ENCODE peak calls at places on chromosome 14, in six cellular contexts. One of them, this sample, is unnamed. For H3K4me1, the result is how much of the 10 kb centered on the place peaks cover.

GRCh38 chr14:88005050-88005481 is at the start of gene GPR65:
- DNase-seq in cardiac muscle cell: no peak
- DNase-seq in fibroblast of lung: no peak
- DNase-seq in left ventricle myocardium inferior: no peak
- DNase-seq in heart left ventricle: no peak
- DNase-seq in right atrium auricular region: no peak
- DNase-seq in this sample: no peak

GRCh38 chr14:61063461-61063860 is 82.4 kb downstream of the SLC38A6 start:
- DNase-seq in cardiac muscle cell: no peak
- DNase-seq in fibroblast of lung: no peak
- DNase-seq in left ventricle myocardium inferior: no peak
- DNase-seq in heart left ventricle: no peak
- DNase-seq in right atrium auricular region: no peak
- DNase-seq in this sample: no peak

GRCh38 chr14:96629558-96630222 is 127.5 kb downstream of the PAPOLA start:
- DNase-seq in cardiac muscle cell: no peak
- DNase-seq in fibroblast of lung: no peak
- DNase-seq in left ventricle myocardium inferior: no peak
- DNase-seq in heart left ventricle: no peak
- DNase-seq in right atrium auricular region: peak
- DNase-seq in this sample: no peak

GRCh38 chr14:34826661-34827060 is 48.5 kb downstream of the BAZ1A start:
- DNase-seq in cardiac muscle cell: no peak
- DNase-seq in fibroblast of lung: peak
- DNase-seq in left ventricle myocardium inferior: no peak
- DNase-seq in heart left ventricle: no peak
- DNase-seq in right atrium auricular region: no peak
- DNase-seq in this sample: peak

GRCh38 chr14:21503376-21503775 is 7.8 kb downstream of the METTL3 start:
- DNase-seq in cardiac muscle cell: no peak
- DNase-seq in fibroblast of lung: no peak
- DNase-seq in left ventricle myocardium inferior: no peak
- DNase-seq in heart left ventricle: no peak
- DNase-seq in right atrium auricular region: no peak
- DNase-seq in this sample: no peak

GRCh38 chr14:73465833-73466532 is 7.6 kb upstream of the NUMB start:
- DNase-seq in cardiac muscle cell: no peak
- DNase-seq in fibroblast of lung: peak
- DNase-seq in left ventricle myocardium inferior: no peak
- DNase-seq in heart left ventricle: no peak
- DNase-seq in right atrium auricular region: peak
- DNase-seq in this sample: no peak

GRCh38 chr14:102591372-102591943 is 991 bp upstream of the RCOR1 start:
- DNase-seq in cardiac muscle cell: peak
- DNase-seq in fibroblast of lung: peak
- DNase-seq in left ventricle myocardium inferior: peak
- DNase-seq in heart left ventricle: peak
- DNase-seq in right atrium auricular region: no peak
- DNase-seq in this sample: no peak

GRCh38 chr14:96187216-96188050 is 17.2 kb upstream of the BDKRB2 start:
- DNase-seq in cardiac muscle cell: no peak
- DNase-seq in fibroblast of lung: peak
- DNase-seq in left ventricle myocardium inferior: no peak
- DNase-seq in heart left ventricle: no peak
- DNase-seq in right atrium auricular region: no peak
- DNase-seq in this sample: no peak

GRCh38 chr14:73286598-73286997 is 49.3 kb downstream of the PAPLN start:
- DNase-seq in cardiac muscle cell: no peak
- DNase-seq in fibroblast of lung: no peak
- DNase-seq in left ventricle myocardium inferior: no peak
- DNase-seq in heart left ventricle: no peak
- DNase-seq in right atrium auricular region: no peak
- DNase-seq in this sample: no peak

GRCh38 chr14:101705733-101706508 is 55.6 kb upstream of the PPP2R5C start:
- DNase-seq in cardiac muscle cell: peak
- DNase-seq in fibroblast of lung: peak
- DNase-seq in left ventricle myocardium inferior: peak
- DNase-seq in heart left ventricle: peak
- DNase-seq in right atrium auricular region: no peak
- DNase-seq in this sample: no peak

GRCh38 chr14:106686533-106686932 is 1160.2 kb downstream of the TMEM121 start:
- DNase-seq in cardiac muscle cell: no peak
- DNase-seq in fibroblast of lung: no peak
- DNase-seq in left ventricle myocardium inferior: no peak
- DNase-seq in heart left ventricle: no peak
- DNase-seq in right atrium auricular region: no peak
- DNase-seq in this sample: no peak

GRCh38 chr14:81169711-81170103 is 51.1 kb downstream of the GTF2A1 start:
- DNase-seq in cardiac muscle cell: peak
- DNase-seq in fibroblast of lung: peak
- DNase-seq in left ventricle myocardium inferior: peak
- DNase-seq in heart left ventricle: peak
- DNase-seq in right atrium auricular region: peak
- DNase-seq in this sample: no peak

GRCh38 chr14:96001866-96002510 is 37.2 kb upstream of the C14orf132 start:
- DNase-seq in cardiac muscle cell: no peak
- DNase-seq in fibroblast of lung: peak
- DNase-seq in left ventricle myocardium inferior: no peak
- DNase-seq in heart left ventricle: no peak
- DNase-seq in right atrium auricular region: no peak
- DNase-seq in this sample: no peak

GRCh38 chr14:85565862-85566296 is 35.9 kb downstream of the FLRT2 start:
- DNase-seq in cardiac muscle cell: no peak
- DNase-seq in fibroblast of lung: peak
- DNase-seq in left ventricle myocardium inferior: no peak
- DNase-seq in heart left ventricle: no peak
- DNase-seq in right atrium auricular region: no peak
- DNase-seq in this sample: peak

DNA sequence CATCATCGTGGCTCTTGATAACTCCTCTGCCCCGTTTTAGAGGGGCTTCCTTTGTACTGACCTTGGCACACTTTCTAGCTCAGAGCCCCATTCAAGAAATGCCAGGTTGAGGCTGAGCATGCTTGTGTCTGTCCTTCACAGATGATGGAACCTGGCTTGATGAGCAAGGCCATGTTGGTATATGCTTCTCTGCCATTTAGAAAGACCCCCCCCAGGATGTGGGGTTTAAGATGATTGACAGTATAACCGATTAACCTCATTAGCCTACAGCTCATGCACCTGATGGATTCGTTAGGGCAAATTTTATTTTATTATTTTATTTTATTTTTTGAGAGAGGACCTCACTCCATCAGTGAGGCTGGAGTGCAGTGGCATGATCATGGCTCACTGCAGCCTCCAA is 21.0 kb downstream of the BATF start:
- DNase-seq in cardiac muscle cell: no peak
- DNase-seq in fibroblast of lung: no peak
- DNase-seq in left ventricle myocardium inferior: no peak
- DNase-seq in heart left ventricle: no peak
- DNase-seq in right atrium auricular region: no peak
- DNase-seq in this sample: no peak
- H3K27ac ChIP-seq in cardiac muscle cell: no peak
- H3K27ac ChIP-seq in fibroblast of lung: no peak
- H3K27ac ChIP-seq in left ventricle myocardium inferior: no peak
- H3K27ac ChIP-seq in heart left ventricle: no peak
- H3K27ac ChIP-seq in right atrium auricular region: no peak
- H3K27ac ChIP-seq in this sample: no peak

GRCh38 chr14:64715628-64716412 is 11.6 kb downstream of the PLEKHG3 start:
- DNase-seq in cardiac muscle cell: no peak
- DNase-seq in fibroblast of lung: no peak
- DNase-seq in left ventricle myocardium inferior: no peak
- DNase-seq in heart left ventricle: no peak
- DNase-seq in right atrium auricular region: no peak
- DNase-seq in this sample: peak
- H3K4me1 ChIP-seq in cardiac muscle cell: under half
- H3K4me1 ChIP-seq in fibroblast of lung: under half
- H3K4me1 ChIP-seq in left ventricle myocardium inferior: half or more
- H3K4me1 ChIP-seq in heart left ventricle: under half
- H3K4me1 ChIP-seq in right atrium auricular region: under half
- H3K4me1 ChIP-seq in this sample: half or more

DNA sequence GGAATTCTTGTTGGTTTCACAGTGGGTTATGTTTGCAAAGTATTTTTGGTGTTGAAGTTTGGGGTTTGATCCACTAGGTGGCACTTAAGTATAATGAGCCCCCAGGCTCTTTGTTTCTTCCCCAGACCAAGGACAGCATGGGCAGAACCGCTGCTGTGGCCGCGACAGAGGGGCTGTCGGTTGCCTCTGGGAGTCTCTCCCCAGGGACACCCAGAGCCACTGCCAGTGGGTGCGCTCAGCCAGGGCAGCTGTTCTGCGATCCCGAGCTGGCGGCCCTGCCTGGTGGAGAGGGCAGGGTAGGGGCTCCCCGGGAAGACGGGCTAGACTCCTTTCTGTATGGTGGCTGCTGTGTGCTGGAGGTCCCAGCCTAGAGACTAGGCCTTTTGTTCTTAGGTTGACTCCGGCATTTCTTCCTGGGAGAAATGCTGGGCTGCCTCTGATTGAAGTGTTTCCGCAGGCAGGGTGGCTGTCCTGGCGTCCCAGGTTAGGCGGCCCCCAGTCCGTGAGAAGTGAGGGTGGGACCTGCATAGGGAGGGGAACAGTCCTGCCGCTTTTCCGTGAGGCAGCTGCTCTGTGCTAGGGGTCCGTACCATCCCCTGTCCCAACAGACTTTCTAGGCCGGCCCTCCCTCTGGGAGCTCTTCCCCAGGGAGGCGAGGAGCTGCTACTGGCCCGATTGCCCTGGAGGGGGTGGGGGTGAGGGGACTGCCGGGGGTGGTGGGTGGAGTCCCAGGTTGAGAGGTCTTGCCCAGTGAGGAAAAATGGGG is 253.1 kb upstream of the PELI2 start:
- DNase-seq in cardiac muscle cell: no peak
- DNase-seq in fibroblast of lung: no peak
- DNase-seq in left ventricle myocardium inferior: no peak
- DNase-seq in heart left ventricle: no peak
- DNase-seq in right atrium auricular region: no peak
- DNase-seq in this sample: no peak
- TF ChIP-seq CTCF in cardiac muscle cell: no peak
- TF ChIP-seq CTCF in fibroblast of lung: no peak
- TF ChIP-seq CTCF in left ventricle myocardium inferior: no peak
- TF ChIP-seq CTCF in heart left ventricle: no peak
- TF ChIP-seq CTCF in right atrium auricular region: no peak
- TF ChIP-seq CTCF in this sample: peak

DNA sequence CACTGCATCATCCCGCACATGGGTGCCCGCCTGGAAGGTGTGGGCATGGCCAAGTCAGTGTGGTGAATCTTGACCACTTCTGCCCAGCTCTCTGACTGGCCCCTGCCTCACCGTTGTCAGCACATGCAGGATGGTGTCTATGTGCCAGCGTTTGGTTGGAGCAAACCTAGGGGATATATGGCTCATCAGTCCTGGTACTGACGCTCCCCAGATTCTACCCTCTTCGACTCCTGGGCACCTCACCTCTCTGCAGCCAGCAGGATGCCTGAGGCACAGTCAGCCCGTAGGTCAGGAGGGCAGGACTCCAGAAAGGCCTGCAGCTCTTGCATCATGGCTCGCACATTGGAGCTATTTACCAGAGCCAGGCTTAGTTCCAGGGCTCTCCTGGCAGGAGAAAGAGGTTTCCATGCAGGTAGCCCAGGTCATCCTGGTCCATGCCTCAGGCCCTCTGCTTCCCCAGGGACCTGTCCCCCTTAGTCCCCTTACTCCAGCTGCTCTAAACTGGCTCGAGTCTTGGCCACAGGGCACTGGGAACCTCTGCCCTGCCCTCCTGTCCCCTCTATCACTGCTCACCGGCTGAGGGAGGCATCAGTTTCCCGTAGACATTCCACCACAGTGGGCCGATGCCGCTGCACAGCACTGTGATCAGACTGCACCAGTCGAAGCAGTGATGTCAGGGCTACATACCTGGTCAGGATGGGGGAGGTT is 4.0 kb downstream of the AP1G2 start:
- DNase-seq in cardiac muscle cell: no peak
- DNase-seq in fibroblast of lung: no peak
- DNase-seq in left ventricle myocardium inferior: no peak
- DNase-seq in heart left ventricle: no peak
- DNase-seq in right atrium auricular region: no peak
- DNase-seq in this sample: no peak
- H3K27ac ChIP-seq in cardiac muscle cell: no peak
- H3K27ac ChIP-seq in fibroblast of lung: no peak
- H3K27ac ChIP-seq in left ventricle myocardium inferior: no peak
- H3K27ac ChIP-seq in heart left ventricle: no peak
- H3K27ac ChIP-seq in right atrium auricular region: no peak
- H3K27ac ChIP-seq in this sample: no peak

GRCh38 chr14:100141133-100141497 is 18.3 kb downstream of the DEGS2 start:
- DNase-seq in cardiac muscle cell: no peak
- DNase-seq in fibroblast of lung: no peak
- DNase-seq in left ventricle myocardium inferior: no peak
- DNase-seq in heart left ventricle: no peak
- DNase-seq in right atrium auricular region: no peak
- DNase-seq in this sample: no peak

GRCh38 chr14:100143934-100144333 is 15.5 kb downstream of the DEGS2 start:
- DNase-seq in cardiac muscle cell: no peak
- DNase-seq in fibroblast of lung: no peak
- DNase-seq in left ventricle myocardium inferior: no peak
- DNase-seq in heart left ventricle: no peak
- DNase-seq in right atrium auricular region: no peak
- DNase-seq in this sample: no peak

GRCh38 chr14:100140452-100141132 is 18.9 kb downstream of the DEGS2 start:
- DNase-seq in cardiac muscle cell: peak
- DNase-seq in fibroblast of lung: no peak
- DNase-seq in left ventricle myocardium inferior: no peak
- DNase-seq in heart left ventricle: no peak
- DNase-seq in right atrium auricular region: no peak
- DNase-seq in this sample: no peak

GRCh38 chr14:100143523-100143922 is 15.9 kb downstream of the DEGS2 start:
- DNase-seq in cardiac muscle cell: no peak
- DNase-seq in fibroblast of lung: no peak
- DNase-seq in left ventricle myocardium inferior: no peak
- DNase-seq in heart left ventricle: no peak
- DNase-seq in right atrium auricular region: no peak
- DNase-seq in this sample: no peak

GRCh38 chr14:100142073-100143040 is 17.1 kb downstream of the DEGS2 start:
- DNase-seq in cardiac muscle cell: no peak
- DNase-seq in fibroblast of lung: no peak
- DNase-seq in left ventricle myocardium inferior: peak
- DNase-seq in heart left ventricle: peak
- DNase-seq in right atrium auricular region: peak
- DNase-seq in this sample: no peak
- H3K4me1 ChIP-seq in cardiac muscle cell: under half
- H3K4me1 ChIP-seq in fibroblast of lung: under half
- H3K4me1 ChIP-seq in left ventricle myocardium inferior: under half
- H3K4me1 ChIP-seq in heart left ventricle: under half
- H3K4me1 ChIP-seq in right atrium auricular region: under half
- H3K4me1 ChIP-seq in this sample: under half

DNA sequence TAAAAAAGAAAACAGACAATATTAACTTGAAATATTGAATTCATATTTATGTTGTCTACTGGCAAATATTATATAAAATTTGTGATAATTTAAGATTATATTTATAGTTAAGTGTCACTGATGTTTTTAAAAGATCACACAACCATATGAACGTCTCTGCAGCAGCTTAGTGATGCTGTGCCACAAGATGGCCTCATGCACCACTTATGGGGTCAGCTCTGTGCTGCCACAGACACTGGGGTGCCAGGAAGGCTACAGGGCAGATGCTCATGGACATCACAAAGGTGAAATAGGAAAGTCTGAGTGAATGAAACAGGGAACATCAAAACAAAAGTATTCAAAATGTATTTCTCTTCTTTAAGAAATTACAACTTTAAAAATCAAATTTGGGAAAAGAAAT is 13.1 kb downstream of the ATXN3 start:
- DNase-seq in cardiac muscle cell: no peak
- DNase-seq in fibroblast of lung: no peak
- DNase-seq in left ventricle myocardium inferior: no peak
- DNase-seq in heart left ventricle: no peak
- DNase-seq in right atrium auricular region: no peak
- DNase-seq in this sample: no peak
- TF ChIP-seq CTCF in cardiac muscle cell: peak
- TF ChIP-seq CTCF in fibroblast of lung: peak
- TF ChIP-seq CTCF in left ventricle myocardium inferior: peak
- TF ChIP-seq CTCF in heart left ventricle: no peak
- TF ChIP-seq CTCF in right atrium auricular region: peak
- TF ChIP-seq CTCF in this sample: peak

This sample was measured in foreskin keratinocyte.